ENCODE peak calls at places on chromosomes 1 and 21, in four cellular contexts. N is SJSA1, E is neuronal stem cell, B is uterus. K is an unnamed sample. For H3K27me3, the result is how much of the 10 kb centered on the place peaks cover.

GRCh38 chr1:102463328-102463727 is 466.6 kb upstream of the OLFM3 start:
- DNase-seq in N (no peak), E (no peak), B (no peak), K (no peak)

GRCh38 chr21:42081138-42081537 is 10.0 kb downstream of the UMODL1 start:
- DNase-seq in N (peak), E (no peak), B (no peak), K (no peak)

GRCh38 chr1:8956461-8957349 is 11.0 kb downstream of the CA6 start:
- DNase-seq in N (no peak), E (no peak), B (no peak), K (no peak)

GRCh38 chr1:180167721-180168467 is 13.2 kb downstream of the QSOX1 start:
- DNase-seq in N (no peak), E (no peak), B (no peak), K (no peak)

GRCh38 chr1:207745285-207745684 is 6.6 kb upstream of the CD46 start:
- DNase-seq in N (no peak), E (no peak), B (no peak), K (no peak)

GRCh38 chr1:69569281-69569970 is 1.7 kb downstream of the LRRC7 start:
- DNase-seq in N (no peak), E (peak), B (no peak), K (no peak)

GRCh38 chr1:2823921-2824660 is 22.6 kb upstream of the TTC34 start:
- DNase-seq in N (no peak), E (no peak), B (no peak), K (no peak)

GRCh38 chr1:94092210-94092613 is 28.7 kb downstream of the ABCA4 start:
- DNase-seq in N (peak), E (no peak), B (no peak), K (no peak)

GRCh38 chr1:56033321-56034037 is 545.9 kb downstream of the PLPP3 start:
- DNase-seq in N (no peak), E (no peak), B (no peak), K (no peak)

GRCh38 chr1:186212574-186213224 is 162.4 kb downstream of the TPR start:
- DNase-seq in N (peak), E (peak), B (no peak), K (peak)

GRCh38 chr1:201505505-201505893 is 1.4 kb downstream of the CSRP1 start:
- DNase-seq in N (peak), E (no peak), B (no peak), K (no peak)

GRCh38 chr1:193705473-193706074 is 519.2 kb upstream of the B3GALT2 start:
- DNase-seq in N (no peak), E (no peak), B (no peak), K (no peak)

GRCh38 chr1:226653311-226653921 is 85.7 kb downstream of the ITPKB start:
- DNase-seq in N (no peak), E (no peak), B (no peak), K (no peak)
- H3K4me3 ChIP-seq in N (no peak), E (no peak), B (no peak), K (no peak)

GRCh38 chr1:156847591-156848460 is 11.1 kb downstream of the INSRR start:
- DNase-seq in N (no peak), E (no peak), B (no peak), K (no peak)

GRCh38 chr1:156848461-156849150 is 10.3 kb downstream of the INSRR start:
- DNase-seq in N (no peak), E (no peak), B (no peak), K (no peak)

GRCh38 chr1:156851779-156852413 is 7.0 kb downstream of the INSRR start:
- DNase-seq in N (no peak), E (no peak), B (no peak), K (no peak)

GRCh38 chr1:156846643-156847042 is 12.3 kb downstream of the INSRR start:
- DNase-seq in N (no peak), E (no peak), B (no peak), K (no peak)

GRCh38 chr1:156849151-156849496 is 9.8 kb downstream of the INSRR start:
- DNase-seq in N (no peak), E (no peak), B (no peak), K (no peak)
- H3K27me3 ChIP-seq in N (under half), E (half or more), B (under half), K (half or more)

DNA sequence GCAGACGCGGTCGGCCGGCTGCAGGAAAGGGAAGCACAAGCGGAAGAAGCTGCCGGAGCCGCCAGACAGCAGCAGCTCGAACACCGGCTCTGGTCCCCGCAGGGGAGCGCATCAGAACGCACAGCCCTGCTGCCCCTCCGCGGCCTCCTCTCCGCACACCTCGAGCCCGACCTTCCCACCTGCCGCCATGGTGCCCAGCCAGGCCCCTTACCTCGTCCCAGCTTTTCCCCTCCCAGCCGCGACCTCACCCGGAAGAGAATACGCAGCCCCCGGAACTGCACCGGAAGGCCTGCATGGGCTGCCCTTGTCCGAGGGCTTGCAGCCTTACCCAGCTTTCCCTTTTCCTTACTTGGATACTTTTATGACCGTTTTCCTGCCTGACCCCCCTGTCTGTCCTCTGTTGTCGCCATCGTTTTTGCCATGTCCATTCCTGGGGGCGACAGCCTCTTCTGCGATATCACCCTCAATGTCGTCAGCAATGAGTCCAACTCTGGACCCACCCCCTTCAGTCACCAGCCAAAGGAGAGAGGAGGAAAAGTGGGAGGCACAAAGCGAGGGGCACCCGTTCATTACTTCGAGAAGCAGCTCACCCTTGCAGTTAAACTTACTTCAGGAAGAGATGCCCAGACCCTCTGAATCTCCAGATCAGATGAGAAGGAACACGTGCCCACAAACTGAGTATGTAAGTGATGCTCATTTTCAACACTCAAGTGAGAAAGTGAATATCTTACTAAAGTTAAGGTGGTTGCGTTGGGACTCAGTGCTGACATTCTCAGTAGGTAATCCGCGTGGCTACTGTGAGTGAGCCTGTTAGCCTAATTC is 25.5 kb downstream of the UTS2 start:
- DNase-seq in N (no peak), E (no peak), B (no peak), K (no peak)
- H3K4me3 ChIP-seq in N (no peak), E (no peak), B (no peak), K (no peak)

GRCh38 chr1:228007054-228007800 is 429 bp downstream of the WNT3A start:
- DNase-seq in N (no peak), E (no peak), B (no peak), K (no peak)

GRCh38 chr1:228007801-228008341 is 1.1 kb downstream of the WNT3A start:
- DNase-seq in N (no peak), E (no peak), B (no peak), K (no peak)

GRCh38 chr1:228006034-228006792 is 585 bp upstream of the WNT3A start:
- DNase-seq in N (no peak), E (no peak), B (peak), K (no peak)

GRCh38 chr1:228005511-228006033 is 1.2 kb upstream of the WNT3A start:
- DNase-seq in N (no peak), E (no peak), B (no peak), K (no peak)

GRCh38 chr1:228006793-228007053 is at the start of gene WNT3A:
- DNase-seq in N (no peak), E (no peak), B (no peak), K (no peak)
- H3K27me3 ChIP-seq in N (half or more), E (half or more), B (under half), K (half or more)

GRCh38 chr21:36113647-36114428 is 21.0 kb upstream of the CBR3 start:
- DNase-seq in N (no peak), E (no peak), B (no peak), K (no peak)
- H3K4me3 ChIP-seq in N (no peak), E (no peak), B (no peak), K (no peak)

GRCh38 chr21:45408271-45408791 is 3.4 kb downstream of the COL18A1 start:
- DNase-seq in N (no peak), E (no peak), B (no peak), K (no peak)
- H3K27me3 ChIP-seq in N (under half), E (under half), B (under half), K (under half)

DNA sequence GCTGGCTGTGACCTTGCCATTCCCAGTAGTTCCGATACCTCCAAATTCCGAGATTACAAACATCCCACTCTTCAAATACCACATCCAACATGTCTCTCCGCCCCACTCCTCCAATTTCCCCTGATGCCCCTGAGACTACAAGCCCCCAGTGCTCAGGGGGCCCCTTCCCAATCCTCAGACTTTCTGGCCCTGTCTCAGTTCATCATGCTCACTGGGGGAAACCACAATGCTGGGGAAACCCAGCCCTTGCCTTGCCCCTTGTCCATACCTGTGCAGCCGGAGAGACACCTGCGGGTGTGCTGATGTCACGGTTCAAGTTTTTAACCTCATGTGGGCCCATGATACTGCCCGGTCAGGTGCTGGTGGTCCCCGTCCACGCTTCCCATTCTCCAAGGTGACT is 226.6 kb downstream of the CAMTA1 start:
- DNase-seq in N (no peak), E (no peak), B (no peak), K (no peak)
- H3K4me3 ChIP-seq in N (no peak), E (no peak), B (no peak), K (no peak)

DNA sequence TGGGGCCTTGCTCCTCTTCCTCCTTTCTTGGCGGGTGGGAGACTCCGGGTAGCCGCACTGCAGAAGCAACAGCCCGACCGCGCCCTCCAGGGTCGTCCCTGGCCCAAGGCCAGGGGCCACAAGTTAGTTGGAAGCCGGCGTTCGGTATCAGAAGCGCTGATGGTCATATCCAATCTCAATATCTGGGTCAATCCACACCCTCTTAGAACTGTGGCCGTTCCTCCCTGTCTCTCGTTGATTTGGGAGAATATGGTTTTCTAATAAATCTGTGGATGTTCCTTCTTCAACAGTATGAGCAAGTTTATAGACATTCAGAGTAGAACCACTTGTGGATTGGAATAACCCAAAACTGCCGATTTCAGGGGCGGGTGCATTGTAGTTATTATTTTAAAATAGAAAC is 2.5 kb downstream of the OLIG2 start:
- DNase-seq in N (no peak), E (no peak), B (no peak), K (no peak)
- H3K27me3 ChIP-seq in N (half or more), E (half or more), B (under half), K (half or more)

K was measured in kidney epithelial cell.